ENCODE peak calls at places on chromosomes 5 and 9, in five cellular contexts. S is T-helper 1 cell; N is stimulated activated CD8-positive, alpha-beta memory T cell treated with anti-CD3 and anti-CD28 coated beads, Interleukin-15, amount 100 ng/mL, for 4 hours; K is RWPE1; Y is HS-27A. P is an unnamed sample.
A peak's percentile ranks its signal among the peaks of the same experiment; 100 is the strongest.

GRCh38 chr9:92764381-92764987 is at the start of gene BICD2:
- DNase-seq in K (no peak), Y (no peak), N (no peak), S (no peak), P (no peak)

GRCh38 chr5:154815684-154816247 is 34.6 kb downstream of the FAXDC2 start:
- DNase-seq in K (no peak), Y (no peak), N (no peak), S (no peak), P (no peak)

GRCh38 chr9:109031241-109031640 is 17.9 kb upstream of the CTNNAL1 start:
- DNase-seq in N (no peak), K (peak; percentile 36), Y (no peak), S (no peak), P (no peak)

GRCh38 chr9:128627127-128627715 is 29.4 kb downstream of the DYNC2I2 start:
- DNase-seq in N (no peak), S (no peak), K (no peak), Y (no peak), P (no peak)

GRCh38 chr5:165913059-165913458 is 2378.4 kb upstream of the WWC1 start:
- DNase-seq in K (no peak), Y (no peak), N (no peak), S (no peak), P (no peak)

GRCh38 chr9:72539824-72540347 is 18.5 kb downstream of the TMC1 start:
- DNase-seq in K (peak; percentile 24), N (no peak), S (no peak), Y (no peak), P (no peak)

GRCh38 chr5:180159756-180160155 is 49.3 kb downstream of the RASGEF1C start:
- DNase-seq in Y (no peak), S (no peak), N (no peak), K (no peak), P (no peak)

GRCh38 chr5:8094304-8094703 is 225.4 kb downstream of the MTRR start:
- DNase-seq in S (no peak), Y (no peak), K (no peak), N (no peak), P (no peak)

GRCh38 chr5:132229236-132229635 is 1.6 kb upstream of the P4HA2 start:
- DNase-seq in S (no peak), Y (no peak), K (no peak), N (no peak), P (no peak)

GRCh38 chr5:97111004-97111403 is 31.4 kb downstream of the LIX1 start:
- DNase-seq in K (no peak), S (no peak), Y (no peak), N (no peak), P (no peak)

GRCh38 chr9:92737611-92738299 is 26.9 kb downstream of the BICD2 start:
- DNase-seq in N (no peak), Y (no peak), K (no peak), S (no peak), P (no peak)

GRCh38 chr9:88530051-88530450 is 4.9 kb upstream of the NXNL2 start:
- DNase-seq in K (no peak), Y (peak; percentile 72), N (no peak), S (no peak), P (no peak)

GRCh38 chr9:35257986-35258664 is 96.3 kb downstream of the UNC13B start:
- DNase-seq in Y (no peak), N (no peak), K (no peak), S (no peak), P (no peak)

GRCh38 chr5:141923443-141924313 is at the start of gene DELE1:
- DNase-seq in S (peak; percentile 83), N (peak; percentile 80), K (peak; percentile 99), Y (peak; percentile 66), P (peak; percentile 85)

GRCh38 chr9:27340876-27341540 is 44.1 kb upstream of the EQTN start:
- DNase-seq in N (no peak), Y (no peak), S (no peak), K (no peak), P (no peak)

GRCh38 chr5:54455413-54456157 is at the start of gene HSPB3:
- DNase-seq in N (no peak), S (no peak), Y (no peak), K (peak; percentile 74), P (no peak)

GRCh38 chr5:140806834-140807775 is at the start of gene PCDHA4:
- DNase-seq in S (no peak), Y (no peak), K (no peak), N (no peak), P (no peak)

P was measured in cerebellar nuclear complex.